ENCODE peak calls at places on chromosomes 16 and 17, in five cellular contexts. One of them, this sample, is unnamed.

GRCh38 chr17:55068862-55069771 is 100.6 kb downstream of the STXBP4 start:
- DNase-seq in NCI-H510A: no peak
- DNase-seq in hepatic stellate cell: no peak
- DNase-seq in T-helper 1 cell: no peak
- DNase-seq in body of pancreas: no peak
- DNase-seq in this sample: no peak

GRCh38 chr16:84194018-84194417 is 3.1 kb downstream of the ADAD2 start:
- DNase-seq in hepatic stellate cell: no peak
- DNase-seq in body of pancreas: no peak
- DNase-seq in NCI-H510A: no peak
- DNase-seq in T-helper 1 cell: no peak
- DNase-seq in this sample: no peak

GRCh38 chr16:56793504-56793903 is 63.6 kb downstream of the NUP93 start:
- DNase-seq in hepatic stellate cell: no peak
- DNase-seq in NCI-H510A: no peak
- DNase-seq in body of pancreas: no peak
- DNase-seq in T-helper 1 cell: no peak
- DNase-seq in this sample: no peak

GRCh38 chr16:12099451-12100123 is 123.1 kb downstream of the SNX29 start:
- DNase-seq in NCI-H510A: no peak
- DNase-seq in hepatic stellate cell: no peak
- DNase-seq in body of pancreas: no peak
- DNase-seq in T-helper 1 cell: no peak
- DNase-seq in this sample: no peak

GRCh38 chr17:28551421-28552186 is 820 bp downstream of the UNC119 start:
- DNase-seq in hepatic stellate cell: peak
- DNase-seq in T-helper 1 cell: no peak
- DNase-seq in body of pancreas: no peak
- DNase-seq in NCI-H510A: peak
- DNase-seq in this sample: no peak

GRCh38 chr17:40314557-40314953 is 5.6 kb downstream of the RARA start:
- DNase-seq in NCI-H510A: peak
- DNase-seq in hepatic stellate cell: peak
- DNase-seq in T-helper 1 cell: peak
- DNase-seq in body of pancreas: peak
- DNase-seq in this sample: peak

GRCh38 chr17:63395075-63395815 is 50.9 kb downstream of the CYB561 start:
- DNase-seq in T-helper 1 cell: no peak
- DNase-seq in NCI-H510A: no peak
- DNase-seq in body of pancreas: no peak
- DNase-seq in hepatic stellate cell: peak
- DNase-seq in this sample: no peak

GRCh38 chr17:58338454-58338841 is 9.9 kb upstream of the TSPOAP1 start:
- DNase-seq in T-helper 1 cell: no peak
- DNase-seq in NCI-H510A: no peak
- DNase-seq in hepatic stellate cell: no peak
- DNase-seq in body of pancreas: no peak
- DNase-seq in this sample: no peak

GRCh38 chr17:65371702-65372101 is 189.7 kb downstream of the AXIN2 start:
- DNase-seq in T-helper 1 cell: no peak
- DNase-seq in hepatic stellate cell: no peak
- DNase-seq in body of pancreas: peak
- DNase-seq in NCI-H510A: no peak
- DNase-seq in this sample: peak

GRCh38 chr17:53470626-53471025 is 352.1 kb upstream of the KIF2B start:
- DNase-seq in body of pancreas: no peak
- DNase-seq in T-helper 1 cell: no peak
- DNase-seq in hepatic stellate cell: no peak
- DNase-seq in NCI-H510A: no peak
- DNase-seq in this sample: no peak